ENCODE peak calls at places on chromosomes 7 and 10, in five cellular contexts. K, W, T, O and C are unnamed samples.

GRCh38 chr7:13852281-13852968 is 137.0 kb downstream of the ETV1 start:
- DNase-seq in W (no peak), T (no peak), K (peak; percentile 35), O (no peak), C (no peak)

GRCh38 chr7:19558527-19558926 is 150.3 kb downstream of the POLR1F start:
- DNase-seq in T (peak; percentile 10), W (no peak), K (no peak), O (no peak), C (peak; percentile 55)

GRCh38 chr10:18104223-18104872 is 35.9 kb upstream of the CACNB2 start:
- DNase-seq in K (peak; percentile 29), T (peak; percentile 52), O (peak; percentile 74), W (peak; percentile 10), C (peak; percentile 17)

GRCh38 chr7:94382155-94382554 is 12.5 kb upstream of the COL1A2 start:
- DNase-seq in T (peak; percentile 36), O (no peak), W (no peak), K (peak; percentile 80), C (peak; percentile 72)

GRCh38 chr10:114773197-114773532 is 48.4 kb upstream of the FHIP2A start:
- DNase-seq in W (no peak), K (no peak), T (no peak), O (no peak), C (no peak)

GRCh38 chr10:21831986-21832735 is 171.4 kb downstream of the DNAJC1 start:
- DNase-seq in K (peak; percentile 34), O (no peak), W (peak; percentile 36), T (peak; percentile 9), C (peak; percentile 15)

GRCh38 chr7:48759431-48760080 is 164.8 kb upstream of the CDC14C start:
- DNase-seq in K (no peak), O (peak; percentile 31), W (no peak), T (no peak), C (no peak)

GRCh38 chr7:64893401-64893800 is 9.7 kb upstream of the ZNF273 start:
- DNase-seq in W (no peak), K (no peak), O (no peak), T (no peak), C (no peak)

GRCh38 chr7:157674715-157675426 is 338.1 kb downstream of the DNAJB6 start:
- DNase-seq in O (no peak), K (no peak), T (no peak), W (no peak), C (no peak)

GRCh38 chr10:93085272-93085859 is 11.7 kb downstream of the CYP26A1 start:
- DNase-seq in O (no peak), W (no peak), K (no peak), T (no peak), C (no peak)

GRCh38 chr7:75686551-75686950 is 52.2 kb downstream of the HIP1 start:
- DNase-seq in K (no peak), O (no peak), T (no peak), W (no peak), C (no peak)

GRCh38 chr10:7218974-7219373 is 191.9 kb downstream of the SFMBT2 start:
- DNase-seq in K (no peak), T (no peak), O (no peak), W (peak; percentile 12), C (no peak)